ENCODE peak calls at places on chromosome 22, in ten cellular contexts. One of them, this sample, is unnamed.

GRCh38 chr22:46201059-46201757 is 48.9 kb downstream of the CDPF1 start:
- DNase-seq in Panc1: no peak
- DNase-seq in prostate gland: no peak
- DNase-seq in stomach: no peak
- DNase-seq in ovary: no peak
- DNase-seq in A549: no peak
- DNase-seq in Calu3: peak
- DNase-seq in sigmoid colon: no peak
- DNase-seq in K562: no peak
- DNase-seq in left ventricle myocardium inferior: no peak
- DNase-seq in this sample: peak

GRCh38 chr22:33038131-33038772 is 19.9 kb downstream of the SYN3 start:
- DNase-seq in Panc1: no peak
- DNase-seq in prostate gland: no peak
- DNase-seq in stomach: no peak
- DNase-seq in ovary: no peak
- DNase-seq in A549: no peak
- DNase-seq in Calu3: no peak
- DNase-seq in sigmoid colon: no peak
- DNase-seq in K562: no peak
- DNase-seq in left ventricle myocardium inferior: no peak
- DNase-seq in this sample: no peak

GRCh38 chr22:50150161-50151129 is 20.1 kb upstream of the PANX2 start:
- DNase-seq in Panc1: no peak
- DNase-seq in prostate gland: no peak
- DNase-seq in stomach: no peak
- DNase-seq in ovary: no peak
- DNase-seq in A549: no peak
- DNase-seq in Calu3: no peak
- DNase-seq in sigmoid colon: no peak
- DNase-seq in K562: no peak
- DNase-seq in left ventricle myocardium inferior: no peak
- DNase-seq in this sample: no peak

GRCh38 chr22:33480118-33480517 is 421.9 kb upstream of the SYN3 start:
- DNase-seq in Panc1: no peak
- DNase-seq in prostate gland: no peak
- DNase-seq in stomach: no peak
- DNase-seq in ovary: no peak
- DNase-seq in A549: no peak
- DNase-seq in Calu3: no peak
- DNase-seq in sigmoid colon: no peak
- DNase-seq in K562: no peak
- DNase-seq in left ventricle myocardium inferior: no peak
- DNase-seq in this sample: no peak

GRCh38 chr22:48923909-48924475 is 903.7 kb downstream of the BRD1 start:
- DNase-seq in Panc1: no peak
- DNase-seq in prostate gland: no peak
- DNase-seq in stomach: no peak
- DNase-seq in ovary: no peak
- DNase-seq in A549: no peak
- DNase-seq in Calu3: no peak
- DNase-seq in sigmoid colon: peak
- DNase-seq in K562: no peak
- DNase-seq in left ventricle myocardium inferior: no peak
- DNase-seq in this sample: no peak

GRCh38 chr22:49406879-49407587 is 420.6 kb downstream of the BRD1 start:
- DNase-seq in Panc1: no peak
- DNase-seq in prostate gland: no peak
- DNase-seq in stomach: peak
- DNase-seq in ovary: no peak
- DNase-seq in A549: no peak
- DNase-seq in Calu3: no peak
- DNase-seq in sigmoid colon: peak
- DNase-seq in K562: no peak
- DNase-seq in left ventricle myocardium inferior: no peak
- DNase-seq in this sample: no peak

GRCh38 chr22:26068571-26068970 is 100.7 kb upstream of the SEZ6L start:
- DNase-seq in Panc1: no peak
- DNase-seq in prostate gland: no peak
- DNase-seq in stomach: no peak
- DNase-seq in ovary: no peak
- DNase-seq in A549: no peak
- DNase-seq in Calu3: no peak
- DNase-seq in sigmoid colon: no peak
- DNase-seq in K562: no peak
- DNase-seq in left ventricle myocardium inferior: no peak
- DNase-seq in this sample: no peak

GRCh38 chr22:50170453-50171318 is at the start of gene PANX2:
- DNase-seq in Panc1: no peak
- DNase-seq in prostate gland: no peak
- DNase-seq in stomach: no peak
- DNase-seq in ovary: no peak
- DNase-seq in A549: no peak
- DNase-seq in Calu3: no peak
- DNase-seq in sigmoid colon: no peak
- DNase-seq in K562: no peak
- DNase-seq in left ventricle myocardium inferior: no peak
- DNase-seq in this sample: no peak

GRCh38 chr22:50444663-50445062 is 30.2 kb downstream of the SBF1 start:
- DNase-seq in Panc1: no peak
- DNase-seq in prostate gland: no peak
- DNase-seq in stomach: peak
- DNase-seq in ovary: peak
- DNase-seq in A549: no peak
- DNase-seq in Calu3: peak
- DNase-seq in sigmoid colon: no peak
- DNase-seq in K562: no peak
- DNase-seq in left ventricle myocardium inferior: no peak
- DNase-seq in this sample: no peak

GRCh38 chr22:23289851-23290724 is 109.8 kb downstream of the BCR start:
- DNase-seq in Panc1: peak
- DNase-seq in prostate gland: no peak
- DNase-seq in stomach: peak
- DNase-seq in ovary: peak
- DNase-seq in A549: peak
- DNase-seq in Calu3: peak
- DNase-seq in sigmoid colon: peak
- DNase-seq in K562: peak
- DNase-seq in left ventricle myocardium inferior: no peak
- DNase-seq in this sample: peak

GRCh38 chr22:31726692-31727091 is 23.2 kb downstream of the PRR14L start:
- DNase-seq in Panc1: no peak
- DNase-seq in prostate gland: no peak
- DNase-seq in stomach: no peak
- DNase-seq in ovary: no peak
- DNase-seq in A549: no peak
- DNase-seq in Calu3: no peak
- DNase-seq in sigmoid colon: no peak
- DNase-seq in K562: no peak
- DNase-seq in left ventricle myocardium inferior: no peak
- DNase-seq in this sample: no peak

GRCh38 chr22:31732089-31732829 is 17.7 kb downstream of the PRR14L start:
- DNase-seq in Panc1: no peak
- DNase-seq in prostate gland: no peak
- DNase-seq in stomach: no peak
- DNase-seq in ovary: no peak
- DNase-seq in A549: no peak
- DNase-seq in Calu3: no peak
- DNase-seq in sigmoid colon: no peak
- DNase-seq in K562: no peak
- DNase-seq in left ventricle myocardium inferior: no peak
- DNase-seq in this sample: no peak

GRCh38 chr22:31733580-31734079 is 16.3 kb downstream of the PRR14L start:
- DNase-seq in Panc1: no peak
- DNase-seq in prostate gland: no peak
- DNase-seq in stomach: no peak
- DNase-seq in ovary: no peak
- DNase-seq in A549: no peak
- DNase-seq in Calu3: no peak
- DNase-seq in sigmoid colon: no peak
- DNase-seq in K562: no peak
- DNase-seq in left ventricle myocardium inferior: no peak
- DNase-seq in this sample: no peak

GRCh38 chr22:31728857-31729256 is 21.1 kb downstream of the PRR14L start:
- DNase-seq in Panc1: no peak
- DNase-seq in prostate gland: no peak
- DNase-seq in stomach: no peak
- DNase-seq in ovary: no peak
- DNase-seq in A549: no peak
- DNase-seq in Calu3: no peak
- DNase-seq in sigmoid colon: no peak
- DNase-seq in K562: no peak
- DNase-seq in left ventricle myocardium inferior: no peak
- DNase-seq in this sample: no peak

GRCh38 chr22:31730344-31730711 is 19.6 kb downstream of the PRR14L start:
- DNase-seq in Panc1: no peak
- DNase-seq in prostate gland: no peak
- DNase-seq in stomach: no peak
- DNase-seq in ovary: no peak
- DNase-seq in A549: no peak
- DNase-seq in Calu3: no peak
- DNase-seq in sigmoid colon: no peak
- DNase-seq in K562: peak
- DNase-seq in left ventricle myocardium inferior: no peak
- DNase-seq in this sample: no peak
- TF ChIP-seq CTCF in Panc1: peak
- TF ChIP-seq CTCF in prostate gland: no peak
- TF ChIP-seq CTCF in stomach: no peak
- TF ChIP-seq CTCF in ovary: no peak
- TF ChIP-seq CTCF in A549: no peak
- TF ChIP-seq CTCF in Calu3: peak
- TF ChIP-seq CTCF in sigmoid colon: no peak
- TF ChIP-seq CTCF in K562: peak
- TF ChIP-seq CTCF in left ventricle myocardium inferior: no peak
- TF ChIP-seq CTCF in this sample: peak

GRCh38 chr22:36350751-36351594 is 36.8 kb downstream of the MYH9 start:
- DNase-seq in Panc1: no peak
- DNase-seq in prostate gland: no peak
- DNase-seq in stomach: no peak
- DNase-seq in ovary: peak
- DNase-seq in A549: peak
- DNase-seq in Calu3: no peak
- DNase-seq in sigmoid colon: no peak
- DNase-seq in K562: no peak
- DNase-seq in left ventricle myocardium inferior: no peak
- DNase-seq in this sample: no peak
- TF ChIP-seq CTCF in Panc1: no peak
- TF ChIP-seq CTCF in prostate gland: no peak
- TF ChIP-seq CTCF in stomach: no peak
- TF ChIP-seq CTCF in ovary: peak
- TF ChIP-seq CTCF in A549: no peak
- TF ChIP-seq CTCF in Calu3: no peak
- TF ChIP-seq CTCF in sigmoid colon: no peak
- TF ChIP-seq CTCF in K562: no peak
- TF ChIP-seq CTCF in left ventricle myocardium inferior: no peak
- TF ChIP-seq CTCF in this sample: no peak

GRCh38 chr22:37103696-37104452 is 5.6 kb downstream of the TMPRSS6 start:
- DNase-seq in Panc1: no peak
- DNase-seq in prostate gland: no peak
- DNase-seq in stomach: no peak
- DNase-seq in ovary: no peak
- DNase-seq in A549: no peak
- DNase-seq in Calu3: no peak
- DNase-seq in sigmoid colon: no peak
- DNase-seq in K562: no peak
- DNase-seq in left ventricle myocardium inferior: no peak
- DNase-seq in this sample: no peak
- TF ChIP-seq CTCF in Panc1: no peak
- TF ChIP-seq CTCF in prostate gland: no peak
- TF ChIP-seq CTCF in stomach: no peak
- TF ChIP-seq CTCF in ovary: no peak
- TF ChIP-seq CTCF in A549: no peak
- TF ChIP-seq CTCF in Calu3: no peak
- TF ChIP-seq CTCF in sigmoid colon: no peak
- TF ChIP-seq CTCF in K562: no peak
- TF ChIP-seq CTCF in left ventricle myocardium inferior: no peak
- TF ChIP-seq CTCF in this sample: no peak

DNA sequence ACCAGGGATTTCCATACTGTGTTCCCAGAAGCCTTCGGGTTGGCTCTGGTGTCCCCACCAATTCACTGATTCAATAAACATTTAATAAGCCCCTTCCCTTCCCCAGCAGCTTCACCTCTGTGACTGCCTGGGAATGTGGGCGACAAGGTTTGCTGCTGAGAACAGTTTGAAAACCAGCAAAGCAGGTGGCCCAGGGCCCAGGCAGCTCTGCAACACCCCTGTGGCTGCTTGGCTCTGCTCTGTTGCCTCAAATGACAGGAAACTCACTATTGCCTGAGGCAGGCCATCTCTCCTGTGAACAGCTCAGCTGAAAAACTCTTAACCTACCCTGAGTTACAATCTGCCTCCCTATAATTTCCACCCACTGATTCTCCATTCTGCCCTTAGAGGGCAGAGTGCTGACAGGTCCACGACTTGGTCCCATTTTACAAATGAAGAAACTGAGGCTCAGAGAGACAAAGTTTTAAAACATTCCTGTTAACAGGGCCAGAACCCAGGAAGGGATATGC is 10.5 kb downstream of the ADORA2A start:
- DNase-seq in Panc1: peak
- DNase-seq in prostate gland: no peak
- DNase-seq in stomach: no peak
- DNase-seq in ovary: no peak
- DNase-seq in A549: no peak
- DNase-seq in Calu3: no peak
- DNase-seq in sigmoid colon: no peak
- DNase-seq in K562: no peak
- DNase-seq in left ventricle myocardium inferior: no peak
- DNase-seq in this sample: no peak
- TF ChIP-seq CTCF in Panc1: no peak
- TF ChIP-seq CTCF in prostate gland: no peak
- TF ChIP-seq CTCF in stomach: no peak
- TF ChIP-seq CTCF in ovary: no peak
- TF ChIP-seq CTCF in A549: peak
- TF ChIP-seq CTCF in Calu3: no peak
- TF ChIP-seq CTCF in sigmoid colon: no peak
- TF ChIP-seq CTCF in K562: peak
- TF ChIP-seq CTCF in left ventricle myocardium inferior: no peak
- TF ChIP-seq CTCF in this sample: no peak

DNA sequence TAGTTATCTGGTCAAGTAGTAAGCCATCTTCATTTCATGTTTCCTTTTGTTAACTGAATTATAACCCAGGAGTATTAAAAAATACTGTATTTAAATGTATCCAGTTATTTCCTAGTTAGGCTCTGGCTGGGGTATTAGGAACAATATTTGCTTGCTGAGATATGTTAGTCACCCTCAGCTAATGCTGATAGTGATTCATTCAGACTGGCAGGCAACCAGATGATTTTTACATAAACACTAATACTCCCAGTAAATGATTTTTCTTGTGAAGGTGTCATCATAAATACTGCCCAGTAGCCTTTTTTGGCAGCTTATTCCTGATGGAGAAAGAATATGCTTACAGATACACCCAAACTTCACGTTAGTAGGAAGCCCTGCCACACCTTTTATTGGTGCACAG is 8.1 kb downstream of the YWHAH start:
- DNase-seq in Panc1: peak
- DNase-seq in prostate gland: no peak
- DNase-seq in stomach: no peak
- DNase-seq in ovary: no peak
- DNase-seq in A549: peak
- DNase-seq in Calu3: no peak
- DNase-seq in sigmoid colon: no peak
- DNase-seq in K562: no peak
- DNase-seq in left ventricle myocardium inferior: no peak
- DNase-seq in this sample: no peak
- TF ChIP-seq CTCF in Panc1: no peak
- TF ChIP-seq CTCF in prostate gland: no peak
- TF ChIP-seq CTCF in stomach: no peak
- TF ChIP-seq CTCF in ovary: no peak
- TF ChIP-seq CTCF in A549: no peak
- TF ChIP-seq CTCF in Calu3: no peak
- TF ChIP-seq CTCF in sigmoid colon: no peak
- TF ChIP-seq CTCF in K562: no peak
- TF ChIP-seq CTCF in left ventricle myocardium inferior: no peak
- TF ChIP-seq CTCF in this sample: no peak

This sample was measured in endothelial cell.